ENCODE peak calls at places on chromosomes 11 and 22, in four cellular contexts. P is stomach, E is tibial nerve, X is transverse colon. B is an unnamed sample. For H3K4me1, the result is how much of the 10 kb centered on the place peaks cover.

GRCh38 chr22:17970205-17970708 is 54.1 kb downstream of the MICAL3 start:
- DNase-seq in P (no peak), E (no peak), X (no peak), B (no peak)

GRCh38 chr11:104327864-104328513 is 164.0 kb upstream of the PDGFD start:
- DNase-seq in P (no peak), E (no peak), X (no peak), B (no peak)

GRCh38 chr11:12540913-12541587 is 133.2 kb upstream of the TEAD1 start:
- DNase-seq in P (no peak), E (no peak), X (no peak), B (no peak)

GRCh38 chr11:60305906-60306619 is 21.0 kb upstream of the MS4A6E start:
- DNase-seq in P (no peak), E (no peak), X (no peak), B (no peak)

GRCh38 chr22:47818496-47818895 is 1056.0 kb downstream of the TBC1D22A start:
- DNase-seq in P (no peak), E (no peak), X (no peak), B (no peak)

GRCh38 chr11:122601131-122602125 is 54.1 kb upstream of the UBASH3B start:
- DNase-seq in P (no peak), E (no peak), X (no peak), B (no peak)

GRCh38 chr11:107691003-107691402 is 20.9 kb downstream of the SLN start:
- DNase-seq in P (no peak), E (no peak), X (no peak), B (no peak)

GRCh38 chr22:46079861-46080821 is 70.2 kb upstream of the PPARA start:
- DNase-seq in P (peak), E (peak), X (peak), B (peak)

GRCh38 chr11:58061813-58062212 is 31.1 kb downstream of the OR6Q1 start:
- DNase-seq in P (no peak), E (no peak), X (no peak), B (no peak)

GRCh38 chr22:45671783-45672563 is at the start of gene ATXN10:
- DNase-seq in P (peak), E (no peak), X (peak), B (peak)

GRCh38 chr22:37162221-37163095 is 12.7 kb upstream of the IL2RB start:
- DNase-seq in P (no peak), E (no peak), X (peak), B (no peak)

GRCh38 chr11:46294365-46295309 is 17.2 kb downstream of the CREB3L1 start:
- DNase-seq in P (peak), E (no peak), X (no peak), B (no peak)

GRCh38 chr11:130159657-130160459 is at the start of gene ST14:
- DNase-seq in P (peak), E (no peak), X (peak), B (peak)

GRCh38 chr11:67233584-67234190 is 32.6 kb upstream of the GRK2 start:
- DNase-seq in P (no peak), E (no peak), X (no peak), B (no peak)

GRCh38 chr22:26624788-26625187 is 3.0 kb downstream of the CRYBA4 start:
- DNase-seq in P (no peak), E (no peak), X (no peak), B (no peak)

GRCh38 chr22:44659140-44659539 is 42.9 kb upstream of the PRR5 start:
- DNase-seq in P (no peak), E (no peak), X (no peak), B (no peak)

GRCh38 chr22:45478108-45478771 is 24.4 kb upstream of the FBLN1 start:
- DNase-seq in P (no peak), E (peak), X (no peak), B (no peak)

GRCh38 chr22:41915035-41915782 is at the start of gene SHISA8:
- DNase-seq in P (peak), E (peak), X (peak), B (peak)

GRCh38 chr11:20367313-20367948 is 3.9 kb downstream of the HTATIP2 start:
- DNase-seq in P (peak), E (no peak), X (peak), B (no peak)

GRCh38 chr11:3840870-3841425 is at the start of gene RHOG:
- DNase-seq in P (peak), E (peak), X (peak), B (peak)

GRCh38 chr11:7687386-7687785 is 14.1 kb upstream of the CYB5R2 start:
- DNase-seq in P (no peak), E (no peak), X (no peak), B (no peak)

DNA sequence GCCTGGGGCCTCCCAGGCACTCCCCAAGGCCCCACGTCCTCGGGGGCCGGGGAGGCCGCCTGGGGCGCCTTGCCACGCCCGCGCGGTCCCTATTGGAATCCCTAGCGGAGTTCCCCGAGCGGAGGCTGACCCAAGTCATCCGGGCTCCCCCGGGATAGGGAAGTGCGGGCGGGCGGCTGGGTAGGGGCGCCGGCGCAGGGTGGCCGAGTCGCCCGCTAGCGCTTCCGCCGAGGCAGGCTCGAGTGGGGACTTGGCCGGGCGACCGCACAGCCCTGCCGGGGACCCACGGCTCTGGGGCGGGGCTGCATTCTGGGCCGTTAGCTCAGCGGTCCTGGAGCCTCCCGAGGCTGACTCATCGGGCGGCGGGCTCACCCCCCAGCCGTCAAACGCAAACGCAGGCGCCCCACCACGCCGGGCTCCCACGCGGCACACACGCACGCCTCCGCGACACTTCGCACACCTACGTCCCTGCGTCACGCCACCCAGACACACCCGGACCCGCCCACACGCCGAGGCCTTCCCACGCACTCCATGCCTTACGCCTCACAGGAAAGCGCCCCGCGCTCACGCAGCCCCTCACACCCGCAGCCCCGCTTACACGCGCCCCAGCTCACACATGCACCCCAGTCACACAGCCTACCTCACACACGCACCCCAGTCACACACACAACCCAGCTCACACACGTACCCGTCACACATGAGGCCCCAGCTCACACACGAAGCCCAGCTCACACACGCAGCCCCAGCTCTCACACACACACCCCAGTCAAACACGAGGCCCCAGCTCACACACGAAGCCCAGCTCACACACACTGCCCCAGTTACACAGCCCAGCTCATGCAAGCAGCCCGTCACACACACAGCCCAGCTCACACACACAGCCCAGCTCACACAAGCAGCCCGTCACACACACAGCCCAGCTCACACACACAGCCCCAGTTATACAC is 1.1 kb downstream of the PHLDB1 start:
- DNase-seq in P (peak), E (peak), X (peak), B (peak)
- TF ChIP-seq POLR2A in P (no peak), E (peak), X (no peak), B (peak)

GRCh38 chr11:16177688-16178087 is 178.7 kb downstream of the SOX6 start:
- DNase-seq in P (no peak), E (no peak), X (no peak), B (no peak)
- H3K4me1 ChIP-seq in P (under half), E (under half), X (under half), B (under half)

GRCh38 chr11:86459682-86460460 is 85.2 kb downstream of the CCDC81 start:
- DNase-seq in P (peak), E (no peak), X (no peak), B (no peak)
- TF ChIP-seq EP300 in P (no peak), E (peak), X (no peak), B (no peak)

DNA sequence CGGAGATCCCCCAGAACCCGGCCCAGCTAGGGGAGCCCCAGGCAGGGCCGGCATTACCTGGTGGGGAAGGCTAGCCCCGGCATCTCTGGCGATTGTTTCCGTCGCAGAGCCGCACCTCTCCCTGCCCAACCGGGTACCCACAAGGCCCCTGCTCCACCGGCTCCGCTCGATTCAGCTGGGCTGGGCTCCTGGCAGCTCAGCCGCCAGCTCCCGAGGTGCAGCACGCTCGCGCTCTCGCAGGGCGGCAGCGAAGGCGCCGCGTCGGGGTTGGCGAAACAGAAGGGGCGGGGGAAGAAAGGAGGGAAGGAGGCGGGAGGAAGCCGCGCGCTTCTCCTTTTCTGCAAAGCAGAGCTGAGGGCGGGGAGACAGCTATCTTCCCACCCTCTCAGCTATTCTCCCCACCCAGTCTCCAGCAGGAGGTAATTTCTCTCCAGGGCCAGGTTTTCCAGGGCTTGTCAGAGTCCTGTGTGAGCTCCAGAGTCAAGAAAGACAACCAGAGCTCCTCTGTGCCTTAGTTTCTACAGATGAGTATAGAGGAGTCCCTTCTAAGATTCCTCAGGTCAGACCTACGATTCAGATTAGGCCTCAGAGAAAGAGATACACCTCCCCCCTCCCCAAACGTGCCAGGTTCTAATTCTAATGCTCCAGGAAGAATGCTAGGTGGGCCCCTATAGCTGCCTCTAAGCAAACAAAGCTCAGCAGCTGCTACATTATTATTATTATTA is 62.0 kb downstream of the PAK1 start:
- DNase-seq in P (peak), E (peak), X (peak), B (peak)
- TF ChIP-seq POLR2A in P (no peak), E (no peak), X (peak), B (no peak)

DNA sequence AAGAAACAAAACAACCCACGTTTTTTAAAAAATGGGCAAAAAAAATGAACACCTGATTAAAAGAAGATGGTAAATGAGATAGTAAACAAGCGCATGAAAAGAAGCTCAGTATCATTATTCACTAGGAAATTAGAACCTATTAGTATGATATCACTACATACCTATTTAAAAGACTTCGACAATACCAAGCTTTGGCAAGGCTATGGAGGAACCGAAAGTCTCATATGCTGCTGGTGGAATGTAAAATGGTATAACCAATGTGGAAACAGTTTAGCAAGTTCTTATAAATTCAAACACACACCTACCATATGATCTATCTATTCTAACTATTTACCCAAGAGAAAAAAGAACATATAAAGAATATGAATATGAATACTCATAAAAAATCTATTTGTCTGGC is 143.8 kb downstream of the APOL5 start:
- DNase-seq in P (no peak), E (no peak), X (no peak), B (no peak)
- H3K4me1 ChIP-seq in P (under half), E (under half), X (under half), B (under half)

GRCh38 chr11:102936864-102937509 is 18.5 kb downstream of the MMP13 start:
- DNase-seq in P (no peak), E (no peak), X (no peak), B (no peak)
- TF ChIP-seq EP300 in P (no peak), E (no peak), X (no peak), B (no peak)

GRCh38 chr11:65639623-65640482 is 2.0 kb downstream of the SIPA1 start:
- DNase-seq in P (no peak), E (no peak), X (peak), B (peak)
- TF ChIP-seq POLR2A in P (no peak), E (no peak), X (no peak), B (no peak)

B was measured in upper lobe of left lung.